ENCODE peak calls at places on chromosome 21, in six cellular contexts. P is left lobe of liver; Z is stomach; H is central memory CD4-positive, alpha-beta T cell; Y is uterus; T is prostate gland. X is an unnamed sample.

GRCh38 chr21:46128106-46128982 is 27.0 kb downstream of the FTCD start:
- DNase-seq in P (peak), T (no peak), Y (peak), H (no peak), Z (no peak), X (peak)

GRCh38 chr21:32611471-32611997 is 643 bp downstream of the CFAP298 start:
- DNase-seq in Z (peak), H (peak), T (peak), P (no peak), Y (no peak), X (peak)

GRCh38 chr21:41283211-41283818 is 33.3 kb upstream of the FAM3B start:
- DNase-seq in T (peak), P (no peak), Y (peak), Z (peak), H (peak), X (peak)

GRCh38 chr21:45993210-45994085 is 11.9 kb downstream of the COL6A1 start:
- DNase-seq in Y (peak), H (no peak), P (peak), T (no peak), Z (no peak), X (peak)

GRCh38 chr21:37873655-37874054 is 42.6 kb downstream of the KCNJ6 start:
- DNase-seq in H (no peak), T (no peak), Y (no peak), Z (no peak), P (no peak), X (no peak)

GRCh38 chr21:27734146-27734545 is 767.3 kb upstream of the ADAMTS5 start:
- DNase-seq in Y (no peak), H (no peak), Z (no peak), T (no peak), P (no peak), X (no peak)

GRCh38 chr21:16020878-16021277 is 291.1 kb downstream of the USP25 start:
- DNase-seq in H (no peak), Z (no peak), P (no peak), T (no peak), Y (no peak), X (no peak)

GRCh38 chr21:41847066-41847804 is 31.9 kb downstream of the PRDM15 start:
- DNase-seq in Y (no peak), Z (no peak), H (no peak), P (no peak), T (no peak), X (no peak)

GRCh38 chr21:31279986-31280385 is 64.1 kb downstream of the TIAM1 start:
- DNase-seq in P (no peak), H (no peak), Z (no peak), T (no peak), Y (no peak), X (no peak)

GRCh38 chr21:46196733-46197132 is 12.5 kb upstream of the SPATC1L start:
- DNase-seq in H (no peak), P (peak), Z (peak), T (no peak), Y (peak), X (no peak)

GRCh38 chr21:17514124-17514481 is 1.3 kb downstream of the CXADR start:
- DNase-seq in Y (no peak), P (no peak), Z (no peak), T (peak), H (no peak), X (no peak)

GRCh38 chr21:35284199-35284598 is 235.1 kb upstream of the RUNX1 start:
- DNase-seq in P (no peak), T (no peak), H (no peak), Y (peak), Z (no peak), X (no peak)

GRCh38 chr21:36825683-36826082 is 126.8 kb downstream of the SIM2 start:
- DNase-seq in Y (no peak), Z (no peak), T (no peak), H (no peak), P (no peak), X (no peak)

GRCh38 chr21:42411891-42412635 is 8.4 kb downstream of the UBASH3A start:
- DNase-seq in P (no peak), T (no peak), Z (no peak), H (no peak), Y (no peak), X (no peak)

GRCh38 chr21:34158866-34159616 is 85.7 kb downstream of the MRPS6 start:
- DNase-seq in T (no peak), Z (no peak), H (no peak), P (no peak), Y (no peak), X (no peak)

GRCh38 chr21:41199588-41199987 is 31.6 kb downstream of the BACE2 start:
- DNase-seq in Z (no peak), T (no peak), H (no peak), P (no peak), Y (no peak), X (no peak)

GRCh38 chr21:28333455-28334108 is 659.1 kb downstream of the LTN1 start:
- DNase-seq in Z (no peak), H (no peak), T (no peak), Y (no peak), P (no peak), X (no peak)

GRCh38 chr21:45818276-45818903 is 163.2 kb upstream of the COL6A1 start:
- DNase-seq in Z (no peak), P (no peak), H (no peak), Y (no peak), T (no peak), X (no peak)

GRCh38 chr21:34885636-34886553 is 163.2 kb downstream of the RUNX1 start:
- DNase-seq in Z (no peak), H (peak), T (no peak), Y (no peak), P (no peak), X (peak)

GRCh38 chr21:43936186-43936967 is 71.4 kb downstream of the AGPAT3 start:
- DNase-seq in H (no peak), Z (no peak), P (no peak), T (no peak), Y (no peak), X (no peak)

GRCh38 chr21:45551316-45551715 is 9.1 kb upstream of the SLC19A1 start:
- DNase-seq in H (peak), Y (no peak), Z (no peak), P (no peak), T (no peak), X (no peak)

GRCh38 chr21:25506887-25507286 is 100.4 kb downstream of the MRPL39 start:
- DNase-seq in T (no peak), P (no peak), Z (no peak), Y (no peak), H (no peak), X (no peak)

GRCh38 chr21:42997053-42997452 is 22.7 kb downstream of the PKNOX1 start:
- DNase-seq in Z (no peak), H (no peak), P (no peak), Y (peak), T (no peak), X (peak)

GRCh38 chr21:38787461-38788274 is 18.1 kb upstream of the ETS2 start:
- DNase-seq in Y (no peak), H (no peak), P (peak), T (peak), Z (peak), X (peak)

GRCh38 chr21:45499970-45500575 is 42.2 kb downstream of the SLC19A1 start:
- DNase-seq in H (no peak), T (no peak), Z (no peak), Y (peak), P (peak), X (no peak)

GRCh38 chr21:31343680-31344480 is at the start of gene TIAM1:
- DNase-seq in Z (peak), T (peak), Y (peak), P (peak), H (no peak), X (peak)

GRCh38 chr21:43800124-43800523 is 10.7 kb downstream of the RRP1 start:
- DNase-seq in Y (no peak), T (no peak), P (no peak), Z (no peak), H (no peak), X (no peak)

GRCh38 chr21:42356036-42356435 is 5.2 kb upstream of the TFF2 start:
- DNase-seq in Y (no peak), P (no peak), Z (no peak), T (no peak), H (no peak), X (no peak)

GRCh38 chr21:33314096-33314495 is 10.7 kb upstream of the IFNAR1 start:
- DNase-seq in Z (no peak), Y (no peak), T (no peak), H (no peak), P (no peak), X (no peak)

GRCh38 chr21:21806711-21807597 is 808.7 kb downstream of the NCAM2 start:
- DNase-seq in Y (no peak), T (no peak), P (no peak), Z (no peak), H (no peak), X (no peak)

GRCh38 chr21:26506951-26507350 is 66.1 kb downstream of the CYYR1 start:
- DNase-seq in Y (no peak), T (no peak), H (no peak), P (no peak), Z (no peak), X (no peak)

GRCh38 chr21:38819719-38820147 is 14.0 kb downstream of the ETS2 start:
- DNase-seq in Y (no peak), Z (peak), P (no peak), H (no peak), T (peak), X (peak)

GRCh38 chr21:28899744-28900143 is 92.9 kb downstream of the LTN1 start:
- DNase-seq in P (no peak), Z (no peak), Y (no peak), H (no peak), T (no peak), X (no peak)

GRCh38 chr21:28229811-28230210 is 762.9 kb downstream of the LTN1 start:
- DNase-seq in T (no peak), Y (no peak), Z (no peak), P (no peak), H (no peak), X (no peak)

GRCh38 chr21:42652527-42653491 is 612 bp upstream of the PDE9A start:
- DNase-seq in Y (peak), T (peak), H (no peak), Z (peak), P (peak), X (peak)

GRCh38 chr21:29649370-29649963 is 290.3 kb downstream of the GRIK1 start:
- DNase-seq in T (no peak), Z (no peak), H (no peak), P (no peak), Y (no peak), X (no peak)

GRCh38 chr21:27722095-27722494 is 755.2 kb upstream of the ADAMTS5 start:
- DNase-seq in T (no peak), H (no peak), Z (no peak), Y (no peak), P (no peak), X (no peak)

GRCh38 chr21:44582980-44583799 is 2.8 kb upstream of the KRTAP10-5 start:
- DNase-seq in T (peak), H (no peak), Y (no peak), P (peak), Z (no peak), X (no peak)

GRCh38 chr21:25459365-25459764 is 147.9 kb downstream of the MRPL39 start:
- DNase-seq in Y (no peak), H (no peak), P (no peak), Z (no peak), T (no peak), X (no peak)

GRCh38 chr21:43913928-43914327 is 48.9 kb downstream of the AGPAT3 start:
- DNase-seq in Y (no peak), H (no peak), Z (no peak), T (no peak), P (no peak), X (no peak)